ENCODE peak calls at places on chromosomes 6 and 20, in six cellular contexts. One of them, this sample, is unnamed.

GRCh38 chr6:122730775-122731386 is 48.6 kb upstream of the FABP7 start:
- DNase-seq in GM12878: no peak
- DNase-seq in K562: no peak
- DNase-seq in HepG2: peak; percentile 41
- DNase-seq in H1: no peak
- DNase-seq in GM12891: no peak
- DNase-seq in this sample: no peak

GRCh38 chr6:167742719-167743303 is 83.9 kb upstream of the AFDN start:
- DNase-seq in GM12891: no peak
- DNase-seq in HepG2: peak; percentile 97
- DNase-seq in H1: no peak
- DNase-seq in K562: no peak
- DNase-seq in GM12878: no peak
- DNase-seq in this sample: no peak

GRCh38 chr20:4813076-4813838 is 91.5 kb downstream of the PRND start:
- DNase-seq in GM12891: peak; percentile 53
- DNase-seq in K562: no peak
- DNase-seq in H1: no peak
- DNase-seq in GM12878: peak; percentile 43
- DNase-seq in HepG2: no peak
- DNase-seq in this sample: peak; percentile 64

GRCh38 chr20:14918281-14918680 is 580.9 kb upstream of the FLRT3 start:
- DNase-seq in HepG2: no peak
- DNase-seq in GM12891: no peak
- DNase-seq in GM12878: no peak
- DNase-seq in H1: no peak
- DNase-seq in K562: no peak
- DNase-seq in this sample: no peak

GRCh38 chr20:31652917-31653385 is 15.2 kb downstream of the COX4I2 start:
- DNase-seq in HepG2: no peak
- DNase-seq in GM12891: no peak
- DNase-seq in GM12878: no peak
- DNase-seq in K562: no peak
- DNase-seq in H1: no peak
- DNase-seq in this sample: no peak

GRCh38 chr20:22583773-22584629 is at the start of gene FOXA2:
- DNase-seq in H1: no peak
- DNase-seq in GM12891: no peak
- DNase-seq in K562: peak; percentile 48
- DNase-seq in HepG2: peak; percentile 93
- DNase-seq in GM12878: no peak
- DNase-seq in this sample: no peak

GRCh38 chr20:10857362-10858070 is 183.7 kb upstream of the JAG1 start:
- DNase-seq in HepG2: peak; percentile 58
- DNase-seq in GM12891: no peak
- DNase-seq in H1: no peak
- DNase-seq in GM12878: no peak
- DNase-seq in K562: no peak
- DNase-seq in this sample: no peak

GRCh38 chr6:37763413-37763812 is 56.1 kb upstream of the ZFAND3 start:
- DNase-seq in H1: no peak
- DNase-seq in GM12878: no peak
- DNase-seq in K562: no peak
- DNase-seq in GM12891: no peak
- DNase-seq in HepG2: no peak
- DNase-seq in this sample: no peak

GRCh38 chr20:63117151-63117550 is 98.8 kb downstream of the YTHDF1 start:
- DNase-seq in K562: no peak
- DNase-seq in GM12878: no peak
- DNase-seq in H1: no peak
- DNase-seq in HepG2: no peak
- DNase-seq in GM12891: no peak
- DNase-seq in this sample: no peak

GRCh38 chr6:63899550-63899949 is 263.9 kb downstream of the PHF3 start:
- DNase-seq in GM12891: no peak
- DNase-seq in HepG2: no peak
- DNase-seq in K562: no peak
- DNase-seq in GM12878: no peak
- DNase-seq in H1: no peak
- DNase-seq in this sample: no peak

GRCh38 chr20:40719330-40719729 is 30.3 kb upstream of the MAFB start:
- DNase-seq in HepG2: no peak
- DNase-seq in GM12878: no peak
- DNase-seq in GM12891: no peak
- DNase-seq in H1: no peak
- DNase-seq in K562: no peak
- DNase-seq in this sample: no peak

GRCh38 chr6:89925826-89926225 is 31.6 kb downstream of the GJA10 start:
- DNase-seq in HepG2: no peak
- DNase-seq in GM12891: no peak
- DNase-seq in GM12878: no peak
- DNase-seq in K562: no peak
- DNase-seq in H1: no peak
- DNase-seq in this sample: no peak

GRCh38 chr20:46222521-46223007 is 85.7 kb downstream of the CDH22 start:
- DNase-seq in H1: no peak
- DNase-seq in GM12878: no peak
- DNase-seq in HepG2: no peak
- DNase-seq in K562: no peak
- DNase-seq in GM12891: no peak
- DNase-seq in this sample: no peak

GRCh38 chr6:170423814-170424633 is 117.5 kb downstream of the FAM120B start:
- DNase-seq in HepG2: peak; percentile 20
- DNase-seq in H1: no peak
- DNase-seq in K562: no peak
- DNase-seq in GM12891: no peak
- DNase-seq in GM12878: no peak
- DNase-seq in this sample: no peak

GRCh38 chr20:34808583-34808982 is 16.9 kb downstream of the NCOA6 start:
- DNase-seq in HepG2: no peak
- DNase-seq in GM12878: no peak
- DNase-seq in H1: no peak
- DNase-seq in K562: no peak
- DNase-seq in GM12891: no peak
- DNase-seq in this sample: no peak

GRCh38 chr6:82094166-82094806 is 153.3 kb downstream of the IBTK start:
- DNase-seq in H1: no peak
- DNase-seq in HepG2: peak; percentile 84
- DNase-seq in GM12878: no peak
- DNase-seq in GM12891: no peak
- DNase-seq in K562: no peak
- DNase-seq in this sample: no peak

GRCh38 chr6:166998256-166999144 is 697 bp upstream of the CEP43 start:
- DNase-seq in K562: peak; percentile 24
- DNase-seq in GM12878: no peak
- DNase-seq in HepG2: no peak
- DNase-seq in H1: no peak
- DNase-seq in GM12891: no peak
- DNase-seq in this sample: no peak

GRCh38 chr6:18632670-18633410 is 245.7 kb downstream of the RNF144B start:
- DNase-seq in GM12891: no peak
- DNase-seq in GM12878: no peak
- DNase-seq in H1: no peak
- DNase-seq in HepG2: peak; percentile 32
- DNase-seq in K562: no peak
- DNase-seq in this sample: no peak

GRCh38 chr20:3871549-3872265 is 17.5 kb upstream of the PANK2 start:
- DNase-seq in H1: no peak
- DNase-seq in K562: no peak
- DNase-seq in GM12878: no peak
- DNase-seq in HepG2: peak; percentile 44
- DNase-seq in GM12891: no peak
- DNase-seq in this sample: no peak

GRCh38 chr6:134830945-134831344 is 119.0 kb downstream of the ALDH8A1 start:
- DNase-seq in K562: no peak
- DNase-seq in HepG2: peak; percentile 13
- DNase-seq in H1: no peak
- DNase-seq in GM12878: no peak
- DNase-seq in GM12891: no peak
- DNase-seq in this sample: no peak

GRCh38 chr6:104414723-104415122 is 445.0 kb downstream of the HACE1 start:
- DNase-seq in GM12891: no peak
- DNase-seq in H1: no peak
- DNase-seq in K562: no peak
- DNase-seq in HepG2: no peak
- DNase-seq in GM12878: no peak
- DNase-seq in this sample: no peak

DNA sequence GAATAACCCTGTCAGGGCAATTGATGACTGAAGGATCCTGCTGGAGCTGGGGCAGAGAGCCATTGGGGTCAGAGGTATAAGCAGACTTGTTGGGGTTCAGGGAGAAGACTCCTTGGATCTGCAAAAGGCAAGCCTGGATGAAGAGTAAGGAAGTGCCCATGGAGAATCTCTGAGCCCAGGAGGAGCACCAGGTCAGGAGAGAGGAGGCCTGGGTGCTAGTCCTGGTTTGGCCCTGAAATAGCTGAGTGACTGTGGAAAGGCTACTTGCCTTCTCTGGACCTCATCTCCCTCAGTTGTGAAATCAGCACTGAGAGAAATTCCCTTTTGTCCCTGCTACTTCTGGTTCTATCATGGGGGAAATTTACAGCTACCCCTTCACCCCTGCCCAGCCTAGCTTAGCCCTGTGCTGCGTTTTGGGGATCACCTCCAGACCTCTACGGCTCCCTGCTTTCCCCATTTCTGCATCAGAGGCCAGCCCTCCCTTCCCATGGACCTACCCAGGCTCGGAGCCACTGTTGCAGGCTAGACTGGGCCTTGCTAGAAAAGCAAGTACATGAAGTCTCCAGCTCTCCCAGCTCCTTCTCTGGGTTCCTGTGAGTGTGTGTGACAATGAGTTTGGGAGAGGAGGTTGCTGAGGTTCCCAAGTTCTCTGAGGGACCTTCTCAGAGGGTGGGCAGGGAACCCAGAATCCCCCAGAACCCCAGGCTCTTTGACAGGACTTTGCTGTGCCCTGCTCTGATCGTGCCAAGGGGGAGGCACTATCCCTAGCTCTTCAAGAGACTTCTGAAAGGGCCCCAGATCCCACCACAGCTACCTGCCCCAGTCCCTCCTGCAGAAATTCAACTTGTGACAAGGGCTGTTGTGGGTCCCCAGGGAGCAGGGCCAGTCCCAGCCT is 2.3 kb upstream of the NCR2 start:
- DNase-seq in K562: no peak
- DNase-seq in GM12891: no peak
- DNase-seq in H1: no peak
- DNase-seq in GM12878: no peak
- DNase-seq in HepG2: no peak
- DNase-seq in this sample: no peak
- TF ChIP-seq TAF1 in K562: no peak
- TF ChIP-seq TAF1 in GM12891: no peak
- TF ChIP-seq TAF1 in H1: no peak
- TF ChIP-seq TAF1 in GM12878: no peak
- TF ChIP-seq TAF1 in HepG2: no peak
- TF ChIP-seq TAF1 in this sample: no peak

GRCh38 chr6:160520043-160520904 is 143.8 kb downstream of the LPA start:
- DNase-seq in H1: peak; percentile 25
- DNase-seq in HepG2: peak; percentile 50
- DNase-seq in GM12891: peak; percentile 42
- DNase-seq in GM12878: no peak
- DNase-seq in K562: peak; percentile 84
- DNase-seq in this sample: peak; percentile 37
- TF ChIP-seq POLR2AphosphoS5 in H1: peak; percentile 37
- TF ChIP-seq POLR2AphosphoS5 in HepG2: no peak
- TF ChIP-seq POLR2AphosphoS5 in GM12891: peak; percentile 37
- TF ChIP-seq POLR2AphosphoS5 in GM12878: no peak
- TF ChIP-seq POLR2AphosphoS5 in K562: peak; percentile 24
- TF ChIP-seq POLR2AphosphoS5 in this sample: no peak

GRCh38 chr6:106097368-106098231 is 11.5 kb downstream of the PRDM1 start:
- DNase-seq in HepG2: no peak
- DNase-seq in K562: no peak
- DNase-seq in H1: no peak
- DNase-seq in GM12878: peak; percentile 78
- DNase-seq in GM12891: no peak
- DNase-seq in this sample: no peak
- TF ChIP-seq POLR2A in HepG2: no peak
- TF ChIP-seq POLR2A in K562: peak; percentile 54
- TF ChIP-seq POLR2A in H1: no peak
- TF ChIP-seq POLR2A in GM12878: no peak
- TF ChIP-seq POLR2A in GM12891: no peak
- TF ChIP-seq POLR2A in this sample: no peak

GRCh38 chr6:155854787-155855186 is 399.1 kb upstream of the NOX3 start:
- DNase-seq in GM12878: no peak
- DNase-seq in GM12891: no peak
- DNase-seq in K562: no peak
- DNase-seq in H1: no peak
- DNase-seq in HepG2: no peak
- DNase-seq in this sample: no peak
- TF ChIP-seq TAF1 in GM12878: no peak
- TF ChIP-seq TAF1 in GM12891: no peak
- TF ChIP-seq TAF1 in K562: no peak
- TF ChIP-seq TAF1 in H1: no peak
- TF ChIP-seq TAF1 in HepG2: no peak
- TF ChIP-seq TAF1 in this sample: no peak

This sample was measured in GM12892.